ENCODE peak calls at places on chromosomes 16 and 17, in nine cellular contexts. W is transverse colon; N is gastrocnemius medialis; L is coronary artery; V is cardiac muscle cell; C is HFF-Myc; U is HCT116; B is CD4-positive, alpha-beta T cell; E is fibroblast of lung. Q is an unnamed sample.
A peak's percentile ranks its signal among the peaks of the same experiment; 100 is the strongest.

GRCh38 chr17:67559381-67559966 is 158.3 kb upstream of the NOL11 start:
- DNase-seq in W (no peak), N (no peak), L (peak; percentile 31), V (no peak), C (no peak), U (no peak), B (no peak), E (no peak), Q (no peak)

GRCh38 chr16:85279874-85280545 is 167.7 kb upstream of the CIBAR2 start:
- DNase-seq in W (peak; percentile 32), N (peak; percentile 45), L (no peak), V (peak; percentile 61), C (no peak), U (no peak), B (no peak), E (peak; percentile 68), Q (no peak)

GRCh38 chr16:57191056-57191536 is 5.0 kb downstream of the RSPRY1 start:
- DNase-seq in W (no peak), N (no peak), L (no peak), V (peak; percentile 24), C (no peak), U (no peak), B (no peak), E (peak; percentile 70), Q (no peak)

GRCh38 chr16:67950335-67950843 is 6.5 kb upstream of the LCAT start:
- DNase-seq in W (no peak), N (no peak), L (no peak), V (no peak), C (no peak), U (no peak), B (no peak), E (no peak), Q (no peak)

GRCh38 chr17:39794249-39794970 is 56.7 kb downstream of the GRB7 start:
- DNase-seq in W (peak; percentile 58), N (no peak), L (no peak), V (no peak), C (no peak), U (no peak), B (no peak), E (no peak), Q (peak; percentile 72)

GRCh38 chr16:85028638-85029412 is 1.2 kb downstream of the KIAA0513 start:
- DNase-seq in W (peak; percentile 80), N (peak; percentile 70), L (no peak), V (peak; percentile 33), C (no peak), U (no peak), B (peak; percentile 46), E (peak; percentile 38), Q (peak; percentile 46)

GRCh38 chr16:57809276-57809793 is 7.0 kb upstream of the KIFC3 start:
- DNase-seq in W (no peak), N (no peak), L (no peak), V (no peak), C (no peak), U (no peak), B (no peak), E (no peak), Q (no peak)

GRCh38 chr16:12573730-12574383 is 229.8 kb downstream of the CPPED1 start:
- DNase-seq in W (peak; percentile 51), N (no peak), L (no peak), V (peak; percentile 38), C (peak; percentile 3), U (peak; percentile 52), B (peak; percentile 36), E (peak; percentile 2), Q (peak; percentile 69)

GRCh38 chr17:61426482-61427304 is 25.5 kb upstream of the TBX4 start:
- DNase-seq in W (no peak), N (no peak), L (no peak), V (no peak), C (no peak), U (peak; percentile 73), B (no peak), E (no peak), Q (no peak)

GRCh38 chr17:28598389-28598788 is 436 bp downstream of the SPAG5 start:
- DNase-seq in W (no peak), N (no peak), L (peak; percentile 62), V (no peak), C (no peak), U (no peak), B (no peak), E (no peak), Q (no peak)

GRCh38 chr17:1607971-1608320 is 20.7 kb downstream of the SLC43A2 start:
- DNase-seq in W (no peak), N (no peak), L (no peak), V (no peak), C (no peak), U (no peak), B (no peak), E (no peak), Q (no peak)

GRCh38 chr16:50282010-50282538 is 15.7 kb downstream of the ADCY7 start:
- DNase-seq in W (peak; percentile 84), N (peak; percentile 64), L (no peak), V (peak; percentile 90), C (no peak), U (no peak), B (peak; percentile 32), E (peak; percentile 46), Q (peak; percentile 84)

GRCh38 chr16:66366433-66367299 is at the start of gene CDH5:
- DNase-seq in W (peak; percentile 19), N (peak; percentile 41), L (no peak), V (peak; percentile 86), C (no peak), U (no peak), B (no peak), E (no peak), Q (no peak)

GRCh38 chr16:26644912-26645543 is 421.7 kb upstream of the C16orf82 start:
- DNase-seq in W (no peak), N (no peak), L (no peak), V (no peak), C (no peak), U (no peak), B (no peak), E (no peak), Q (no peak)

GRCh38 chr16:75763250-75763649 is 37.0 kb upstream of the CPHXL start:
- DNase-seq in W (no peak), N (no peak), L (no peak), V (no peak), C (no peak), U (no peak), B (no peak), E (no peak), Q (no peak)

DNA sequence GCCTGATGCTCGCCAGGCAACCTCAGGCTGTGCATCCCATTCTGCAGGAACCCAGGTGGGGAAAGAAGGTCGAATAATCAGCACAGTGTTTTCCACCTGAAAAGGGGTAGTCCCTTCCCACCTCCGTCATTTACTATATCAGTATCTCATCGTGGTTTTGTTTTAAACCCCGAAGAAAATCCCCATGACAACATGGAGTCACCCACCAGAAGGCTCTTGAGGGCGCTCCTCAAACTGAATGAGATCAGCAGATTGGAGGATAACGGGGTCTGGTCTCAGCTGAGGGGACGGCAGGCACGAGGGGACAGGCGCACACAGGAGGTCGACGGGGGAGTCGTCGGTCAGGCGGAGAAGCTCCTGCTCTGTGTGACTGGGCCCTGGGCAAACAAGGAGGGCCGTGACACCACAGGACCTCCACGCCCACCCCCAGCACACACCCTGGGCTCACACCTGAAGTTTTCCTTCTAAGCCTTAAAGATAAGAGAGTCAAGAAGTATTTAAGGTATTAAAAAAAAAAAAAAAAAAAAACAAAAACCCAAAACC is 44.2 kb downstream of the MARF1 start:
- DNase-seq in W (no peak), N (no peak), L (no peak), V (no peak), C (no peak), U (no peak), B (no peak), E (no peak), Q (no peak)
- TF ChIP-seq CTCF in W (no peak), N (no peak), L (no peak), V (no peak), C (no peak), U (no peak), B (no peak), E (no peak), Q (no peak)

DNA sequence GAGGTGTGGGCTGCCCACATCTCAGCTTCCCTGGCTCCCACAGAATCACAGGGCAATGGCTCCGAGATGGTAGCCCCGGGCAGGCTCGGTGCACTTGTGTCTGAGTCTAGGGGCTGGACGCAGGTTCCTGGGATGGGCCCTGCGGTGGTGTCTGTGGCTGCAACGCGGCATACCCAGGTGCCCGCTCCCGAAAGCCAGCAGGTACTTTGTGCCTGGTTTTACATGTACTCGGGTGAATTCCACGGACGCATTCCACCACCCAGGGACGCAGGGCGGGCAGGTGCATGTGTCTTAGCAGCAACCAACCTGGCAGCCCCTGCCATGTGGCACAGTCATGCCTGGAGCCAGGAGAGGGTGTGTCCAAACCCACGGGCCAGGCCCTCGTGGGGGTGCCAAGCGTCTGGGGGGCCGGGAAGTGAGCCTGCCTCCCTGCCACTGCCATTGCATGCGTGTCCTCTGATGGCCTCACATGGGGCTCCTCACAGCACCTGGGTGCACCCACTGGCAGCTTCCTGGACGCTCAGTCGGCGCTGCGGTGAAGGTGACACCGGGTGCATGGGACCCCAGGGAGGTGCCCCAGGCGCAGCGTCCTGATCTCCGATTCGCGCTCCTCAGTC is 4.4 kb upstream of the TMEM204 start:
- DNase-seq in W (no peak), N (no peak), L (no peak), V (no peak), C (no peak), U (no peak), B (no peak), E (no peak), Q (no peak)
- TF ChIP-seq CTCF in W (no peak), N (no peak), L (no peak), V (no peak), C (no peak), U (no peak), B (no peak), E (no peak), Q (no peak)

DNA sequence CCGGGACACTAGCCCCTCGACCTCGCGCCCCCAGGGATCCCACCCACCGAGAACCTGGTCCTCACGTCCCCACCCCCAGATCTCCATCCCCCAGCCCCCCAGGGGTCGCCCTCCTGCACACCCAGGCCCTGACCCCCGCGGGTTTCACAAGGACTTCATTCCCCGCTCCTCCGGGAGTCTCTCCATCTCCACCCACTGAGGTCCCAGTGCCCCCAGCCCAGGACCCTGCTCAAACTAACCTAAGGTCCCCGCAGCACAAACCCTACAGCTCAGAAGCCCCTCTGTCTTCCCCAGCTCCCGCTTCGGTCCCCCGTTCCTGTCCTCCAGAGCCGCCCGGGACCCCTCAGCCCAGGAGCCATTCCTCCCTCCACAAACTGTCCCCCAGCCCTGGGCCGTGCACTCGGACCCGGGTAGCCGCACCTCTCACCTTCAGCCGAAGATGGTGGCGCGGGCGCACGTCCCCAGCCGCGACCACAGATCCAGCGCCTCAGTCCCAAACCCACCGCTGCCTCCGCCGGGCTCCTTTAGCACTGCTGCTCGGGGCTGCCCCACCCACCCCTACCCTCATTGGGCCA is at the start of gene MYH10:
- DNase-seq in W (peak; percentile 15), N (no peak), L (no peak), V (no peak), C (no peak), U (no peak), B (no peak), E (no peak), Q (no peak)
- TF ChIP-seq CTCF in W (no peak), N (no peak), L (no peak), V (peak; percentile 20), C (no peak), U (peak; percentile 14), B (no peak), E (peak; percentile 24), Q (peak; percentile 15)

DNA sequence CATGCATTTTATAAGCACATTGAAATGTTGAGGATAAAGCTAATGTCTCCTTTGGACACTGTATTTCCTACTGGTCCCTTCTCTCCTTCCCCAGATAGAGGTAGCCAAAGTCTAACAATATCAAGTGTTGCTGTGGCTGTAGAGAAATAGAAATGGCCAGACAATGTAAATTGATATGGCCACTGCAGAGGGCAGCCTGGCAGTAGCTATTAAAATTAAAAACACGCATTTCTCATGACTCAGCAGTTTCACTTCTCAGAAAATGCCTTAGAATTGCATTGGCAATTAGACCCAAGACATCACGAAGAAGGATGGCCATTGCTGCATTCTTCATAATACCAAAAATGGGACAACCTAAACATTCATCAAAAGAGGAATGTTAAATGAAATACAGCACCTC is 46.8 kb upstream of the MRTFB start:
- DNase-seq in W (no peak), N (no peak), L (no peak), V (peak; percentile 63), C (no peak), U (no peak), B (no peak), E (peak; percentile 64), Q (no peak)
- TF ChIP-seq CTCF in W (no peak), N (no peak), L (no peak), V (peak; percentile 18), C (no peak), U (no peak), B (no peak), E (peak; percentile 3), Q (no peak)

Q was measured in GM10248.